ENCODE peak calls at places on chromosomes 13 and 19, in six cellular contexts. N is substantia nigra, O is AG08396, R is breast epithelium, S is epithelial cell of proximal tubule, M is dorsolateral prefrontal cortex. Z is an unnamed sample.

GRCh38 chr19:41546386-41546789 is 29.6 kb upstream of the CEACAM21 start:
- DNase-seq in N (peak), O (no peak), R (no peak), S (no peak), M (no peak), Z (no peak)

GRCh38 chr13:39823063-39823713 is 167.7 kb downstream of the COG6 start:
- DNase-seq in N (no peak), O (no peak), R (no peak), S (no peak), M (no peak), Z (no peak)

GRCh38 chr13:32905063-32905863 is 111.0 kb upstream of the KL start:
- DNase-seq in N (no peak), O (no peak), R (no peak), S (no peak), M (no peak), Z (no peak)

GRCh38 chr13:26480246-26480855 is 77.1 kb upstream of the WASF3 start:
- DNase-seq in N (no peak), O (peak), R (no peak), S (no peak), M (no peak), Z (no peak)

GRCh38 chr13:77916481-77916880 is 2.1 kb downstream of the EDNRB start:
- DNase-seq in N (no peak), O (no peak), R (no peak), S (no peak), M (no peak), Z (no peak)

GRCh38 chr19:33545209-33545981 is 23.8 kb upstream of the PEPD start:
- DNase-seq in N (no peak), O (no peak), R (no peak), S (no peak), M (no peak), Z (no peak)

GRCh38 chr13:81104316-81104715 is 763.4 kb upstream of the SPRY2 start:
- DNase-seq in N (no peak), O (no peak), R (no peak), S (no peak), M (no peak), Z (no peak)

GRCh38 chr13:51019026-51019425 is 92.0 kb downstream of the C13orf42 start:
- DNase-seq in N (no peak), O (no peak), R (no peak), S (no peak), M (no peak), Z (no peak)

GRCh38 chr19:30049844-30050667 is 108.0 kb downstream of the URI1 start:
- DNase-seq in N (no peak), O (no peak), R (no peak), S (no peak), M (no peak), Z (no peak)

GRCh38 chr19:18848860-18849661 is 17.3 kb downstream of the UPF1 start:
- DNase-seq in N (peak), O (peak), R (peak), S (no peak), M (no peak), Z (no peak)

GRCh38 chr13:32587014-32587773 is 942 bp downstream of the PDS5B start:
- DNase-seq in N (peak), O (peak), R (peak), S (no peak), M (peak), Z (no peak)

GRCh38 chr19:30590596-30591229 is 218.5 kb downstream of the ZNF536 start:
- DNase-seq in N (peak), O (no peak), R (no peak), S (no peak), M (no peak), Z (no peak)

GRCh38 chr13:112204376-112204775 is 137.4 kb downstream of the SOX1 start:
- DNase-seq in N (no peak), O (no peak), R (no peak), S (no peak), M (no peak), Z (no peak)

GRCh38 chr19:38932425-38933179 is 1.9 kb downstream of the MRPS12 start:
- DNase-seq in N (no peak), O (no peak), R (no peak), S (no peak), M (no peak), Z (peak)

GRCh38 chr13:66345988-66346387 is 884.1 kb downstream of the PCDH9 start:
- DNase-seq in N (no peak), O (no peak), R (no peak), S (no peak), M (no peak), Z (no peak)

GRCh38 chr13:64753606-64754005 is 2476.5 kb downstream of the PCDH9 start:
- DNase-seq in N (no peak), O (no peak), R (no peak), S (no peak), M (no peak), Z (no peak)

GRCh38 chr19:14544977-14545715 is 15.8 kb downstream of the TECR start:
- DNase-seq in N (peak), O (no peak), R (no peak), S (no peak), M (peak), Z (peak)

GRCh38 chr19:55504981-55505380 is 16.7 kb downstream of the SSC5D start:
- DNase-seq in N (no peak), O (no peak), R (no peak), S (no peak), M (no peak), Z (no peak)

GRCh38 chr19:8444677-8445487 is at the start of gene HNRNPM:
- DNase-seq in N (peak), O (peak), R (peak), S (peak), M (peak), Z (peak)

GRCh38 chr13:38866649-38867048 is 124.0 kb downstream of the STOML3 start:
- DNase-seq in N (no peak), O (no peak), R (no peak), S (no peak), M (no peak), Z (peak)

Z was measured in T47D.